ENCODE peak calls at places on chromosomes 5 and 9, in ten cellular contexts. G is T-helper 2 cell; S is right cardiac atrium; A is stimulated activated naive CD8-positive, alpha-beta T cell treated with anti-CD3 and anti-CD28 coated beads, Interleukin-15, Interleukin-2, amounts not matched to agents 100 U/mL and 50 U/mL, for 24 hours; I is aorta; J is GM03348; N is left cardiac atrium; L is WTC11; O is heart right ventricle; E is tibial artery. C is an unnamed sample.

GRCh38 chr5:111948517-111948916 is 191.5 kb upstream of the NREP start:
- DNase-seq in G (no peak), S (no peak), A (no peak), I (no peak), J (peak; percentile 45), N (no peak), L (no peak), O (no peak), E (no peak), C (no peak)

GRCh38 chr5:10124287-10124686 is 125.4 kb downstream of the ATPSCKMT start:
- DNase-seq in G (no peak), S (no peak), A (no peak), I (no peak), J (peak; percentile 24), N (no peak), L (no peak), O (peak; percentile 34), E (no peak), C (no peak)

GRCh38 chr5:38373733-38374132 is 115.4 kb downstream of the EGFLAM start:
- DNase-seq in G (no peak), S (no peak), A (no peak), I (no peak), J (no peak), N (no peak), L (no peak), O (no peak), E (no peak), C (no peak)

GRCh38 chr9:89384783-89385182 is 66.5 kb downstream of the SECISBP2 start:
- DNase-seq in G (no peak), S (no peak), A (no peak), I (no peak), J (no peak), N (no peak), L (no peak), O (no peak), E (no peak), C (no peak)

GRCh38 chr9:16628421-16628820 is 242.0 kb downstream of the BNC2 start:
- DNase-seq in G (no peak), S (no peak), A (no peak), I (no peak), J (peak; percentile 11), N (no peak), L (no peak), O (no peak), E (no peak), C (no peak)

GRCh38 chr5:57805170-57805569 is 322.6 kb upstream of the ACTBL2 start:
- DNase-seq in G (no peak), S (no peak), A (no peak), I (no peak), J (no peak), N (no peak), L (no peak), O (no peak), E (no peak), C (no peak)

GRCh38 chr9:132409828-132410528 is at the start of gene CFAP77:
- DNase-seq in G (no peak), S (peak; percentile 48), A (peak; percentile 53), I (peak; percentile 71), J (peak; percentile 89), N (peak; percentile 60), L (peak; percentile 71), O (peak; percentile 59), E (no peak), C (peak; percentile 47)

GRCh38 chr5:150670275-150670960 is 9.4 kb downstream of the MYOZ3 start:
- DNase-seq in G (no peak), S (no peak), A (no peak), I (no peak), J (no peak), N (peak; percentile 12), L (no peak), O (no peak), E (no peak), C (no peak)

GRCh38 chr5:122454522-122454921 is 142.5 kb downstream of the SNCAIP start:
- DNase-seq in G (no peak), S (no peak), A (no peak), I (no peak), J (no peak), N (no peak), L (no peak), O (no peak), E (no peak), C (no peak)

GRCh38 chr5:140043508-140043872 is 391 bp upstream of the NRG2 start:
- DNase-seq in G (no peak), S (no peak), A (peak; percentile 25), I (no peak), J (no peak), N (no peak), L (peak; percentile 61), O (peak; percentile 33), E (peak; percentile 64), C (peak; percentile 33)

GRCh38 chr9:99224445-99224844 is 2.4 kb downstream of the SEC61B start:
- DNase-seq in G (no peak), S (no peak), A (no peak), I (no peak), J (no peak), N (no peak), L (no peak), O (no peak), E (no peak), C (no peak)

GRCh38 chr5:67380431-67380830 is 183.8 kb upstream of the CD180 start:
- DNase-seq in G (no peak), S (no peak), A (no peak), I (no peak), J (no peak), N (no peak), L (no peak), O (no peak), E (no peak), C (no peak)

GRCh38 chr5:72543365-72543764 is 36.2 kb upstream of the ZNF366 start:
- DNase-seq in G (no peak), S (no peak), A (no peak), I (no peak), J (peak; percentile 58), N (no peak), L (no peak), O (no peak), E (no peak), C (no peak)

GRCh38 chr9:100884518-100884917 is 144.0 kb upstream of the PLPPR1 start:
- DNase-seq in G (no peak), S (no peak), A (no peak), I (no peak), J (no peak), N (no peak), L (no peak), O (no peak), E (no peak), C (no peak)

GRCh38 chr5:17190242-17190778 is 27.1 kb upstream of the BASP1 start:
- DNase-seq in G (no peak), S (no peak), A (no peak), I (no peak), J (peak; percentile 54), N (no peak), L (no peak), O (no peak), E (no peak), C (no peak)

GRCh38 chr5:56917534-56917933 is 8.1 kb downstream of the SETD9 start:
- DNase-seq in G (no peak), S (peak; percentile 16), A (no peak), I (no peak), J (no peak), N (peak; percentile 32), L (no peak), O (peak; percentile 19), E (no peak), C (no peak)

GRCh38 chr5:157828031-157828948 is 30.7 kb downstream of the CLINT1 start:
- DNase-seq in G (no peak), S (no peak), A (no peak), I (no peak), J (peak; percentile 7), N (no peak), L (no peak), O (no peak), E (no peak), C (no peak)

GRCh38 chr5:124162782-124163532 is 583.5 kb downstream of the ZNF608 start:
- DNase-seq in G (no peak), S (peak; percentile 28), A (no peak), I (no peak), J (no peak), N (peak; percentile 26), L (no peak), O (peak; percentile 38), E (no peak), C (no peak)

GRCh38 chr5:164972973-164973372 is 1467.6 kb downstream of the MAT2B start:
- DNase-seq in G (no peak), S (no peak), A (no peak), I (no peak), J (no peak), N (no peak), L (no peak), O (no peak), E (no peak), C (no peak)

GRCh38 chr5:16671208-16671607 is 54.4 kb upstream of the RETREG1 start:
- DNase-seq in G (no peak), S (no peak), A (no peak), I (no peak), J (no peak), N (no peak), L (no peak), O (no peak), E (no peak), C (no peak)

GRCh38 chr9:101533334-101534187 is at the start of gene RNF20:
- DNase-seq in G (peak; percentile 96), S (peak; percentile 100), A (peak; percentile 99), I (peak; percentile 100), J (peak; percentile 97), N (peak; percentile 100), L (peak; percentile 99), O (peak; percentile 100), E (peak; percentile 100), C (peak; percentile 99)

GRCh38 chr5:151497391-151498002 is 50.1 kb downstream of the SLC36A1 start:
- DNase-seq in G (no peak), S (no peak), A (no peak), I (no peak), J (no peak), N (no peak), L (no peak), O (no peak), E (no peak), C (no peak)

GRCh38 chr9:122816163-122816867 is 12.1 kb downstream of the PDCL start:
- DNase-seq in G (no peak), S (peak; percentile 58), A (peak; percentile 44), I (peak; percentile 62), J (no peak), N (peak; percentile 73), L (no peak), O (peak; percentile 41), E (no peak), C (peak; percentile 51)

GRCh38 chr5:124698774-124699173 is 47.7 kb downstream of the ZNF608 start:
- DNase-seq in G (no peak), S (no peak), A (no peak), I (no peak), J (peak; percentile 6), N (no peak), L (no peak), O (no peak), E (no peak), C (no peak)

GRCh38 chr5:57581772-57582171 is 99.2 kb upstream of the ACTBL2 start:
- DNase-seq in G (no peak), S (no peak), A (no peak), I (no peak), J (no peak), N (no peak), L (no peak), O (no peak), E (no peak), C (no peak)

GRCh38 chr5:119483155-119483554 is 30.9 kb downstream of the HSD17B4 start:
- DNase-seq in G (no peak), S (no peak), A (no peak), I (no peak), J (no peak), N (no peak), L (no peak), O (no peak), E (no peak), C (no peak)

GRCh38 chr9:81759680-81760215 is 70.4 kb upstream of the TLE1 start:
- DNase-seq in G (no peak), S (peak; percentile 41), A (no peak), I (peak; percentile 58), J (peak; percentile 32), N (peak; percentile 57), L (no peak), O (no peak), E (no peak), C (no peak)

GRCh38 chr5:77428033-77428432 is 64.1 kb downstream of the WDR41 start:
- DNase-seq in G (no peak), S (no peak), A (no peak), I (no peak), J (peak; percentile 37), N (no peak), L (no peak), O (no peak), E (no peak), C (no peak)